ENCODE peak calls at places on chromosomes 11 and 22, in four cellular contexts. I, C, H and D are unnamed samples.

GRCh38 chr22:32591620-32592019 is 117.0 kb downstream of the FBXO7 start:
- DNase-seq in I (peak), C (no peak), H (no peak), D (no peak)

GRCh38 chr11:128399186-128399585 is 188.2 kb downstream of the ETS1 start:
- DNase-seq in I (peak), C (no peak), H (no peak), D (no peak)

GRCh38 chr11:126332221-126332711 is 23.2 kb upstream of the ST3GAL4 start:
- DNase-seq in I (peak), C (peak), H (no peak), D (peak)

GRCh38 chr11:7143908-7144307 is 55.1 kb downstream of the RBMXL2 start:
- DNase-seq in I (peak), C (no peak), H (peak), D (no peak)

GRCh38 chr11:92376146-92376599 is 151.6 kb downstream of the FAT3 start:
- DNase-seq in I (peak), C (no peak), H (no peak), D (no peak)

GRCh38 chr11:58574851-58575250 is 805 bp downstream of the LPXN start:
- DNase-seq in I (peak), C (no peak), H (no peak), D (no peak)

GRCh38 chr22:50441428-50441993 is 33.3 kb downstream of the SBF1 start:
- DNase-seq in I (no peak), C (no peak), H (no peak), D (no peak)

GRCh38 chr11:71452354-71453020 is 516 bp upstream of the NADSYN1 start:
- DNase-seq in I (peak), C (no peak), H (peak), D (peak)

GRCh38 chr11:79054636-79055035 is 386.2 kb downstream of the TENM4 start:
- DNase-seq in I (peak), C (no peak), H (no peak), D (no peak)

GRCh38 chr11:60767388-60767811 is 10.7 kb downstream of the MS4A15 start:
- DNase-seq in I (no peak), C (no peak), H (no peak), D (peak)

GRCh38 chr11:9304178-9304577 is 10.2 kb downstream of the TMEM41B start:
- DNase-seq in I (no peak), C (no peak), H (no peak), D (no peak)

GRCh38 chr11:74739546-74740270 is 8.5 kb upstream of the CHRDL2 start:
- DNase-seq in I (peak), C (peak), H (no peak), D (no peak)

GRCh38 chr22:46539169-46539568 is 1.7 kb upstream of the CELSR1 start:
- DNase-seq in I (no peak), C (no peak), H (no peak), D (no peak)

GRCh38 chr11:17171342-17171741 is 36.4 kb downstream of the PIK3C2A start:
- DNase-seq in I (peak), C (peak), H (no peak), D (no peak)

GRCh38 chr11:27241316-27242122 is 121.5 kb downstream of the CCDC34 start:
- DNase-seq in I (peak), C (no peak), H (no peak), D (no peak)

GRCh38 chr11:73660497-73661034 is 14.2 kb downstream of the PLEKHB1 start:
- DNase-seq in I (no peak), C (no peak), H (no peak), D (no peak)

GRCh38 chr11:63944987-63945386 is 6.2 kb downstream of the NAA40 start:
- DNase-seq in I (no peak), C (no peak), H (peak), D (no peak)

GRCh38 chr11:94100253-94100652 is 28.4 kb upstream of the PANX1 start:
- DNase-seq in I (no peak), C (no peak), H (no peak), D (no peak)

GRCh38 chr22:45649809-45650208 is 21.8 kb upstream of the ATXN10 start:
- DNase-seq in I (no peak), C (no peak), H (no peak), D (no peak)

GRCh38 chr11:267491-267994 is 10.7 kb upstream of the NLRP6 start:
- DNase-seq in I (no peak), C (no peak), H (no peak), D (no peak)

GRCh38 chr11:70005107-70005818 is 72.9 kb upstream of the ANO1 start:
- DNase-seq in I (peak), C (peak), H (no peak), D (no peak)

GRCh38 chr11:135075740-135076139 is 663.7 kb upstream of the B3GAT1 start:
- DNase-seq in I (peak), C (no peak), H (peak), D (no peak)

GRCh38 chr11:112364962-112365481 is 104.4 kb upstream of the PLET1 start:
- DNase-seq in I (peak), C (peak), H (peak), D (no peak)

GRCh38 chr22:31579835-31580242 is 82.2 kb downstream of the PISD start:
- DNase-seq in I (no peak), C (no peak), H (peak), D (no peak)

GRCh38 chr11:103700605-103701004 is 335.8 kb upstream of the DDI1 start:
- DNase-seq in I (peak), C (no peak), H (no peak), D (no peak)

GRCh38 chr11:47979378-47980092 is 824 bp upstream of the PTPRJ start:
- DNase-seq in I (no peak), C (no peak), H (no peak), D (no peak)

GRCh38 chr11:68890490-68891231 is 13.0 kb downstream of the MRPL21 start:
- DNase-seq in I (peak), C (no peak), H (no peak), D (peak)

GRCh38 chr11:34234086-34234740 is 123.6 kb downstream of the ABTB2 start:
- DNase-seq in I (peak), C (peak), H (no peak), D (peak)

GRCh38 chr22:37624876-37625275 is 14.6 kb upstream of the SH3BP1 start:
- DNase-seq in I (no peak), C (no peak), H (no peak), D (no peak)

GRCh38 chr22:27610863-27611786 is 190.4 kb downstream of the MN1 start:
- DNase-seq in I (no peak), C (no peak), H (no peak), D (no peak)

GRCh38 chr11:129861702-129862107 is 33.7 kb downstream of the NFRKB start:
- DNase-seq in I (peak), C (peak), H (peak), D (no peak)